ENCODE peak calls at places on chromosomes 16 and 17, in four cellular contexts. One of them, this sample, is unnamed.

GRCh38 chr16:30052671-30053372 is 12.7 kb upstream of the ALDOA start:
- DNase-seq in CD8-positive, alpha-beta T cell: peak; percentile 82
- DNase-seq in ascending aorta: peak; percentile 94
- DNase-seq in brain microvascular endothelial cell: peak; percentile 91
- DNase-seq in this sample: peak; percentile 75

GRCh38 chr17:59464246-59464645 is 101.2 kb upstream of the DHX40 start:
- DNase-seq in ascending aorta: no peak
- DNase-seq in brain microvascular endothelial cell: no peak
- DNase-seq in CD8-positive, alpha-beta T cell: no peak
- DNase-seq in this sample: no peak

GRCh38 chr16:4685776-4686496 is 7.4 kb upstream of the NUDT16L1 start:
- DNase-seq in brain microvascular endothelial cell: no peak
- DNase-seq in CD8-positive, alpha-beta T cell: no peak
- DNase-seq in ascending aorta: no peak
- DNase-seq in this sample: no peak

GRCh38 chr16:56743840-56744239 is 13.9 kb downstream of the NUP93 start:
- DNase-seq in CD8-positive, alpha-beta T cell: no peak
- DNase-seq in ascending aorta: no peak
- DNase-seq in brain microvascular endothelial cell: peak; percentile 61
- DNase-seq in this sample: no peak

GRCh38 chr17:62705116-62705515 is 77.6 kb downstream of the MRC2 start:
- DNase-seq in brain microvascular endothelial cell: no peak
- DNase-seq in CD8-positive, alpha-beta T cell: no peak
- DNase-seq in ascending aorta: no peak
- DNase-seq in this sample: no peak

GRCh38 chr16:84517366-84517765 is 12.9 kb upstream of the MEAK7 start:
- DNase-seq in brain microvascular endothelial cell: no peak
- DNase-seq in ascending aorta: no peak
- DNase-seq in CD8-positive, alpha-beta T cell: no peak
- DNase-seq in this sample: no peak

GRCh38 chr16:2231016-2231931 is 5.0 kb upstream of the DNASE1L2 start:
- DNase-seq in ascending aorta: no peak
- DNase-seq in CD8-positive, alpha-beta T cell: no peak
- DNase-seq in brain microvascular endothelial cell: no peak
- DNase-seq in this sample: no peak

GRCh38 chr16:62190426-62190825 is 154.2 kb upstream of the CDH8 start:
- DNase-seq in ascending aorta: no peak
- DNase-seq in CD8-positive, alpha-beta T cell: no peak
- DNase-seq in brain microvascular endothelial cell: no peak
- DNase-seq in this sample: no peak

GRCh38 chr16:69927056-69927757 is 23.9 kb upstream of the CLEC18A start:
- DNase-seq in CD8-positive, alpha-beta T cell: no peak
- DNase-seq in ascending aorta: peak; percentile 89
- DNase-seq in brain microvascular endothelial cell: peak; percentile 57
- DNase-seq in this sample: no peak

GRCh38 chr16:14957576-14958322 is 17.1 kb upstream of the PDXDC1 start:
- DNase-seq in brain microvascular endothelial cell: no peak
- DNase-seq in CD8-positive, alpha-beta T cell: no peak
- DNase-seq in ascending aorta: peak; percentile 57
- DNase-seq in this sample: no peak

GRCh38 chr17:81035389-81036127 is 607 bp downstream of the BAIAP2 start:
- DNase-seq in ascending aorta: no peak
- DNase-seq in CD8-positive, alpha-beta T cell: no peak
- DNase-seq in brain microvascular endothelial cell: no peak
- DNase-seq in this sample: no peak

GRCh38 chr17:39227364-39227919 is 1.7 kb upstream of the STAC2 start:
- DNase-seq in CD8-positive, alpha-beta T cell: no peak
- DNase-seq in brain microvascular endothelial cell: no peak
- DNase-seq in ascending aorta: no peak
- DNase-seq in this sample: no peak

GRCh38 chr16:85718682-85719081 is 29.9 kb upstream of the GINS2 start:
- DNase-seq in ascending aorta: no peak
- DNase-seq in brain microvascular endothelial cell: no peak
- DNase-seq in CD8-positive, alpha-beta T cell: no peak
- DNase-seq in this sample: no peak

GRCh38 chr16:57653936-57654335 is 14.2 kb upstream of the ADGRG3 start:
- DNase-seq in ascending aorta: no peak
- DNase-seq in brain microvascular endothelial cell: peak; percentile 9
- DNase-seq in CD8-positive, alpha-beta T cell: no peak
- DNase-seq in this sample: no peak

GRCh38 chr16:57049678-57050077 is 42.7 kb upstream of the CPNE2 start:
- DNase-seq in CD8-positive, alpha-beta T cell: no peak
- DNase-seq in brain microvascular endothelial cell: no peak
- DNase-seq in ascending aorta: no peak
- DNase-seq in this sample: peak; percentile 62

GRCh38 chr17:80118601-80119270 is 17.4 kb downstream of the GAA start:
- DNase-seq in CD8-positive, alpha-beta T cell: no peak
- DNase-seq in ascending aorta: peak; percentile 34
- DNase-seq in brain microvascular endothelial cell: no peak
- DNase-seq in this sample: no peak

GRCh38 chr17:79026345-79027273 is 2.6 kb downstream of the C1QTNF1 start:
- DNase-seq in ascending aorta: peak; percentile 72
- DNase-seq in brain microvascular endothelial cell: no peak
- DNase-seq in CD8-positive, alpha-beta T cell: no peak
- DNase-seq in this sample: no peak

GRCh38 chr17:61551255-61551742 is 39.7 kb downstream of the NACA2 start:
- DNase-seq in brain microvascular endothelial cell: no peak
- DNase-seq in CD8-positive, alpha-beta T cell: no peak
- DNase-seq in ascending aorta: no peak
- DNase-seq in this sample: no peak

GRCh38 chr17:80656590-80656989 is 112.0 kb downstream of the RPTOR start:
- DNase-seq in CD8-positive, alpha-beta T cell: no peak
- DNase-seq in brain microvascular endothelial cell: no peak
- DNase-seq in ascending aorta: no peak
- DNase-seq in this sample: peak; percentile 31

GRCh38 chr17:45976755-45977505 is 22.1 kb upstream of the STH start:
- DNase-seq in brain microvascular endothelial cell: peak; percentile 45
- DNase-seq in ascending aorta: no peak
- DNase-seq in CD8-positive, alpha-beta T cell: no peak
- DNase-seq in this sample: no peak

GRCh38 chr17:75595284-75595918 is 7.8 kb downstream of the MYO15B start:
- DNase-seq in brain microvascular endothelial cell: no peak
- DNase-seq in CD8-positive, alpha-beta T cell: no peak
- DNase-seq in ascending aorta: no peak
- DNase-seq in this sample: no peak

GRCh38 chr17:75596320-75597087 is 8.9 kb downstream of the MYO15B start:
- DNase-seq in CD8-positive, alpha-beta T cell: no peak
- DNase-seq in brain microvascular endothelial cell: no peak
- DNase-seq in ascending aorta: no peak
- DNase-seq in this sample: no peak

GRCh38 chr17:75592364-75593020 is 4.9 kb downstream of the MYO15B start:
- DNase-seq in ascending aorta: no peak
- DNase-seq in brain microvascular endothelial cell: no peak
- DNase-seq in CD8-positive, alpha-beta T cell: no peak
- DNase-seq in this sample: no peak

GRCh38 chr17:75595919-75596310 is 8.3 kb downstream of the MYO15B start:
- DNase-seq in CD8-positive, alpha-beta T cell: no peak
- DNase-seq in brain microvascular endothelial cell: no peak
- DNase-seq in ascending aorta: no peak
- DNase-seq in this sample: no peak

GRCh38 chr17:75594499-75595283 is 7.1 kb downstream of the MYO15B start:
- DNase-seq in ascending aorta: no peak
- DNase-seq in CD8-positive, alpha-beta T cell: no peak
- DNase-seq in brain microvascular endothelial cell: no peak
- DNase-seq in this sample: no peak
- TF ChIP-seq CTCF in ascending aorta: no peak
- TF ChIP-seq CTCF in CD8-positive, alpha-beta T cell: no peak
- TF ChIP-seq CTCF in brain microvascular endothelial cell: no peak
- TF ChIP-seq CTCF in this sample: no peak

GRCh38 chr17:36221187-36221586 is 10.3 kb downstream of the CCL4L2 start:
- DNase-seq in CD8-positive, alpha-beta T cell: no peak
- DNase-seq in brain microvascular endothelial cell: no peak
- DNase-seq in ascending aorta: no peak
- DNase-seq in this sample: no peak
- H3K4me3 ChIP-seq in CD8-positive, alpha-beta T cell: no peak overlapping the region
- H3K4me3 ChIP-seq in brain microvascular endothelial cell: no peak overlapping the region
- H3K4me3 ChIP-seq in ascending aorta: no peak overlapping the region
- H3K4me3 ChIP-seq in this sample: no peak overlapping the region

GRCh38 chr17:50925296-50925891 is 59.2 kb upstream of the TOB1 start:
- DNase-seq in ascending aorta: no peak
- DNase-seq in brain microvascular endothelial cell: no peak
- DNase-seq in CD8-positive, alpha-beta T cell: no peak
- DNase-seq in this sample: no peak
- TF ChIP-seq CTCF in ascending aorta: no peak
- TF ChIP-seq CTCF in brain microvascular endothelial cell: no peak
- TF ChIP-seq CTCF in CD8-positive, alpha-beta T cell: no peak
- TF ChIP-seq CTCF in this sample: no peak

DNA sequence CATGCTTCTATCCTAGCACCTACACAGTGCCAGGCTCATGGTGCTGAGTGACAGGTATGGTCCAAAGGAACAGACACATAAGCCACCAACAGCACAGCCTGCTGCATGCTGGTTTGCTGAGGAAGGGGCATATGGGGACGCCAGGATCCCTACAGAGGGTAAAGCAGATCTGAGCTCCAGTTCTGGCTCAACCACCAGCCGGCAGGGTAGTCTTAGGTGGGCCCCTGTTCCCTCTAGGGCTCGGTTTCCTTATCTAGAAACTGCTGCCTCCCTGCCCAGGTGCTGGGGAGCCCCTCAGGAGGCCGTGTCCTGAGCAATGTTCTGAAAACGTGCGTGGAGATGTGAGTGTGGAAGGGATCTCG is 24.2 kb upstream of the MRPS23 start:
- DNase-seq in brain microvascular endothelial cell: no peak
- DNase-seq in CD8-positive, alpha-beta T cell: no peak
- DNase-seq in ascending aorta: no peak
- DNase-seq in this sample: no peak
- H3K4me3 ChIP-seq in brain microvascular endothelial cell: no peak overlapping the region
- H3K4me3 ChIP-seq in CD8-positive, alpha-beta T cell: no peak overlapping the region
- H3K4me3 ChIP-seq in ascending aorta: peak overlapping the region; percentile 11
- H3K4me3 ChIP-seq in this sample: no peak overlapping the region

GRCh38 chr17:30970757-30971567 is at the start of gene RNF135:
- DNase-seq in ascending aorta: peak; percentile 89
- DNase-seq in CD8-positive, alpha-beta T cell: peak; percentile 34
- DNase-seq in brain microvascular endothelial cell: peak; percentile 75
- DNase-seq in this sample: no peak
- TF ChIP-seq CTCF in ascending aorta: peak; percentile 73
- TF ChIP-seq CTCF in CD8-positive, alpha-beta T cell: no peak
- TF ChIP-seq CTCF in brain microvascular endothelial cell: peak; percentile 30
- TF ChIP-seq CTCF in this sample: peak; percentile 23

DNA sequence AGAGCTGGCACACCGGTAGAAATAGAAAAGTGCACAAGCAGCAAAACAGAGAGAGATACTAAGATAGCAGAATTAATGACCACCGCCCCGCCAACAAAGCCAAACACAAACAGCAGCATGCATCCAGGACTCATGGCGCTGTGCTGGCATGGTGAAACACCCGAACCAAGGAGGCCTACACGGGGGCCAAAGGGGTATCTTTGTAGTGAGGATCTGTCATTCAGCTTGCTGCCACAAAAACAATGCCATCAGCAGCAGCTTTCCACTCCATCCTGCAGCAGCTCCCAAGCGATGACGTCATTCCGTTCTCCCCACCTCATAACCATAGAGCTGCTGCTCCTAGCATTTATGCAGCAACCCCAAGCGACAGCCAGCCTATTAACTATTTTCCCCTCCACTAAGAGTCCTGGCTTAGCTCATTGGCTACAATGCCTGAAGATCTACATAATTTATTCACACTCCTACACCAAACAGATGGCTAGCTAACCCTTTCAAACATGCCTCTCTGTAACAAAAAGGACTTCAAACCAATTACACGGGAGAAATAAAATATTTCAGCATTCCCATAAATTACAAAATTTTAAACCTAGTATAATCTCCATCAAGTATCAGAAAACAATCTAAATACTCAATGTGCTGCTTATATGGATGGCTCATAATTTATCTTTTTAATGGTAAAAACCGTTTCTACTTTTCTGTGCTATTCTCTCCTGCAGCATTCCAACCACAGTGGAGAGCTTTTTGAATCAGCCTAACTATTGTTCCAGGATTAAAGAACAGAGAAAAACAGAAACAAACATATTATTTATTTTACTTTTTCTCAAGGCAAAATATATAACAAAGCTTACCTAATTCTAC is 73.9 kb downstream of the SPAG9 start:
- DNase-seq in brain microvascular endothelial cell: peak; percentile 85
- DNase-seq in CD8-positive, alpha-beta T cell: no peak
- DNase-seq in ascending aorta: no peak
- DNase-seq in this sample: no peak
- H3K4me3 ChIP-seq in brain microvascular endothelial cell: peak overlapping the region; percentile 43
- H3K4me3 ChIP-seq in CD8-positive, alpha-beta T cell: no peak overlapping the region
- H3K4me3 ChIP-seq in ascending aorta: peak overlapping the region; percentile 20
- H3K4me3 ChIP-seq in this sample: no peak overlapping the region

DNA sequence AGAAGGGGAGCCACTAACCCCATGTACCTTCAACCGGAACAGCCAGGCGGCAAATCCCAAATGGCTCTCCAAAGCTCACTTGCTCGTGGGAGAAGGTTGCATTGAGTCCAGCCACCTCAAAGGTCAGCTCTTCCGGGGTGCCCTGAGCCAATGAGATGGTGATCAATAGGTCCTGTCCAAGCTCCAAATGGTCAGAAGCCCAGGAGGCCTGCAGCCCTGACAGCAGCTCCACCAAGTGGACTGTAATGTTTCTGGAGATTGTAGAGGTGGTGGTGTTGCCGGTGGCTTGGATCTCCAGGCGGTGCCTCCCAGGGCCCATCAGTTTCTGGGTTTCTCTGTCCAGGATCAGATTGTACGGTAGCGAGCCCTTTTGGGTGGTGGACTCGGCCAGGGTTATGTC is 39.9 kb upstream of the BCO1 start:
- DNase-seq in ascending aorta: no peak
- DNase-seq in CD8-positive, alpha-beta T cell: no peak
- DNase-seq in brain microvascular endothelial cell: no peak
- DNase-seq in this sample: no peak
- TF ChIP-seq CTCF in ascending aorta: no peak
- TF ChIP-seq CTCF in CD8-positive, alpha-beta T cell: no peak
- TF ChIP-seq CTCF in brain microvascular endothelial cell: peak; percentile 47
- TF ChIP-seq CTCF in this sample: peak; percentile 14

DNA sequence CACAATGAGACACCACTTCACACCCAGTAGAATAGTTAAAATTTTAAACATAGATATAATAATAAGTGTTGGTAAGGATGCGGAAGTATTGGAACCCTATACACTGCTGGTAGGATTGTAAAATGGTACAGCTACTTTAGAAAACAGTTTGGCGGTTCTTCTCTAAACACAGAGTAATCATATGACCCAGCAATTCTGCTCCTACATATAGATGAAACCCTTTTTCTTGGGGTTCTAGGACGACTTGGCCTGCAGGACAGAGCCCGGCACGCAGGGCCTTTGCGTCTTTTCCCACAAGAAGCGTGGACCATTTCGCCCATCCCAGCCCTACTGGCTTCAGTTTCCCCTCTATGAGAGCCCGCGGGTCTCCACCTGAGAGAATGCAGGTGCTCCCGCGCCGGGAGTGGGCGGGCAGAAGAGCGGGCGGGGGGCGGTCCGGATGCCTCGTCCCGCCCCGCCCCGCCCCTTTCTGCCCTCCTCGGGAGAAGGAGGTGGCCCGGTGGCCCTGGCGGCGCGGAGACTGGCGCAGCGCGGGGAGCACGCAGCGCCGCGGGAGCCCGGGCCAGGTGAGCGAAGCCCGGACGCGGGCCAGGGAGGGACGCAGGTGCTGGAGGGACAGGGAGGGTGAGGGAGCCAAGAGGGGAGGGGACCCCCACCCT is at the start of gene SDR42E2:
- DNase-seq in ascending aorta: no peak
- DNase-seq in brain microvascular endothelial cell: no peak
- DNase-seq in CD8-positive, alpha-beta T cell: peak; percentile 12
- DNase-seq in this sample: no peak
- H3K4me3 ChIP-seq in ascending aorta: peak within 1 kb of the TSS; percentile 16
- H3K4me3 ChIP-seq in brain microvascular endothelial cell: no peak within 1 kb of the TSS
- H3K4me3 ChIP-seq in CD8-positive, alpha-beta T cell: peak within 1 kb of the TSS; percentile 39
- H3K4me3 ChIP-seq in this sample: no peak within 1 kb of the TSS